ENCODE peak calls at places on chromosomes 13 and 19, in eight cellular contexts. One of them, this sample, is unnamed. For H3K4me1, the result is how much of the 10 kb centered on the place peaks cover.

GRCh38 chr19:6813659-6814058 is 41.2 kb downstream of the VAV1 start:
- DNase-seq in PC-9: no peak
- DNase-seq in colonic mucosa: no peak
- DNase-seq in A549: no peak
- DNase-seq in OCI-LY7: no peak
- DNase-seq in stomach: no peak
- DNase-seq in transverse colon: no peak
- DNase-seq in Panc1: no peak
- DNase-seq in this sample: no peak

GRCh38 chr19:37725181-37725580 is 5.6 kb upstream of the ZNF607 start:
- DNase-seq in PC-9: no peak
- DNase-seq in colonic mucosa: no peak
- DNase-seq in A549: no peak
- DNase-seq in OCI-LY7: no peak
- DNase-seq in stomach: no peak
- DNase-seq in transverse colon: no peak
- DNase-seq in Panc1: no peak
- DNase-seq in this sample: no peak

GRCh38 chr13:51152713-51153112 is 41.6 kb upstream of the C13orf42 start:
- DNase-seq in PC-9: no peak
- DNase-seq in colonic mucosa: no peak
- DNase-seq in A549: no peak
- DNase-seq in OCI-LY7: no peak
- DNase-seq in stomach: no peak
- DNase-seq in transverse colon: no peak
- DNase-seq in Panc1: no peak
- DNase-seq in this sample: no peak

GRCh38 chr19:8835446-8835845 is 3.3 kb downstream of the MBD3L1 start:
- DNase-seq in PC-9: no peak
- DNase-seq in colonic mucosa: no peak
- DNase-seq in A549: no peak
- DNase-seq in OCI-LY7: no peak
- DNase-seq in stomach: no peak
- DNase-seq in transverse colon: no peak
- DNase-seq in Panc1: no peak
- DNase-seq in this sample: no peak

GRCh38 chr13:90362718-90363117 is 984.8 kb upstream of the MIR17HG start:
- DNase-seq in PC-9: no peak
- DNase-seq in colonic mucosa: no peak
- DNase-seq in A549: peak
- DNase-seq in OCI-LY7: no peak
- DNase-seq in stomach: no peak
- DNase-seq in transverse colon: no peak
- DNase-seq in Panc1: no peak
- DNase-seq in this sample: no peak

GRCh38 chr19:32333227-32333626 is 12.2 kb upstream of the ZNF507 start:
- DNase-seq in PC-9: no peak
- DNase-seq in colonic mucosa: no peak
- DNase-seq in A549: no peak
- DNase-seq in OCI-LY7: no peak
- DNase-seq in stomach: no peak
- DNase-seq in transverse colon: no peak
- DNase-seq in Panc1: no peak
- DNase-seq in this sample: no peak

GRCh38 chr13:44795176-44795575 is 194.1 kb downstream of the NUFIP1 start:
- DNase-seq in PC-9: no peak
- DNase-seq in colonic mucosa: no peak
- DNase-seq in A549: no peak
- DNase-seq in OCI-LY7: no peak
- DNase-seq in stomach: no peak
- DNase-seq in transverse colon: no peak
- DNase-seq in Panc1: no peak
- DNase-seq in this sample: no peak

GRCh38 chr19:56751078-56751489 is 79.5 kb upstream of the ZNF835 start:
- DNase-seq in PC-9: no peak
- DNase-seq in colonic mucosa: no peak
- DNase-seq in A549: no peak
- DNase-seq in OCI-LY7: no peak
- DNase-seq in stomach: no peak
- DNase-seq in transverse colon: no peak
- DNase-seq in Panc1: no peak
- DNase-seq in this sample: no peak

GRCh38 chr13:98485561-98485960 is 91.3 kb downstream of the STK24 start:
- DNase-seq in PC-9: no peak
- DNase-seq in colonic mucosa: no peak
- DNase-seq in A549: no peak
- DNase-seq in OCI-LY7: no peak
- DNase-seq in stomach: no peak
- DNase-seq in transverse colon: no peak
- DNase-seq in Panc1: no peak
- DNase-seq in this sample: no peak

GRCh38 chr19:46368116-46368515 is 21.2 kb downstream of the PPP5C start:
- DNase-seq in PC-9: no peak
- DNase-seq in colonic mucosa: no peak
- DNase-seq in A549: no peak
- DNase-seq in OCI-LY7: no peak
- DNase-seq in stomach: no peak
- DNase-seq in transverse colon: no peak
- DNase-seq in Panc1: no peak
- DNase-seq in this sample: no peak

GRCh38 chr19:11381535-11382369 is 2.4 kb downstream of the EPOR start:
- DNase-seq in PC-9: no peak
- DNase-seq in colonic mucosa: peak
- DNase-seq in A549: peak
- DNase-seq in OCI-LY7: peak
- DNase-seq in stomach: peak
- DNase-seq in transverse colon: peak
- DNase-seq in Panc1: no peak
- DNase-seq in this sample: peak

GRCh38 chr19:11538232-11539036 is at the start of gene CNN1:
- DNase-seq in PC-9: no peak
- DNase-seq in colonic mucosa: no peak
- DNase-seq in A549: no peak
- DNase-seq in OCI-LY7: no peak
- DNase-seq in stomach: peak
- DNase-seq in transverse colon: peak
- DNase-seq in Panc1: no peak
- DNase-seq in this sample: peak

GRCh38 chr13:26616126-26616525 is 58.6 kb downstream of the WASF3 start:
- DNase-seq in PC-9: no peak
- DNase-seq in colonic mucosa: no peak
- DNase-seq in A549: no peak
- DNase-seq in OCI-LY7: no peak
- DNase-seq in stomach: no peak
- DNase-seq in transverse colon: no peak
- DNase-seq in Panc1: no peak
- DNase-seq in this sample: no peak

GRCh38 chr19:42284066-42284501 is 15.0 kb downstream of the CIC start:
- DNase-seq in PC-9: no peak
- DNase-seq in colonic mucosa: peak
- DNase-seq in A549: peak
- DNase-seq in OCI-LY7: peak
- DNase-seq in stomach: peak
- DNase-seq in transverse colon: peak
- DNase-seq in Panc1: no peak
- DNase-seq in this sample: peak

GRCh38 chr19:44925114-44925891 is 10.9 kb downstream of the APOC1 start:
- DNase-seq in PC-9: peak
- DNase-seq in colonic mucosa: peak
- DNase-seq in A549: no peak
- DNase-seq in OCI-LY7: no peak
- DNase-seq in stomach: peak
- DNase-seq in transverse colon: peak
- DNase-seq in Panc1: no peak
- DNase-seq in this sample: no peak

GRCh38 chr19:37227996-37228395 is 10.0 kb downstream of the ZNF383 start:
- DNase-seq in PC-9: no peak
- DNase-seq in colonic mucosa: no peak
- DNase-seq in A549: peak
- DNase-seq in OCI-LY7: peak
- DNase-seq in stomach: no peak
- DNase-seq in transverse colon: no peak
- DNase-seq in Panc1: no peak
- DNase-seq in this sample: peak

GRCh38 chr13:93727301-93728141 is 500.9 kb downstream of the GPC6 start:
- DNase-seq in PC-9: no peak
- DNase-seq in colonic mucosa: no peak
- DNase-seq in A549: no peak
- DNase-seq in OCI-LY7: no peak
- DNase-seq in stomach: no peak
- DNase-seq in transverse colon: no peak
- DNase-seq in Panc1: no peak
- DNase-seq in this sample: no peak

GRCh38 chr13:76223999-76224398 is 587.9 kb downstream of the LMO7 start:
- DNase-seq in PC-9: no peak
- DNase-seq in colonic mucosa: no peak
- DNase-seq in A549: no peak
- DNase-seq in OCI-LY7: no peak
- DNase-seq in stomach: no peak
- DNase-seq in transverse colon: no peak
- DNase-seq in Panc1: no peak
- DNase-seq in this sample: no peak

DNA sequence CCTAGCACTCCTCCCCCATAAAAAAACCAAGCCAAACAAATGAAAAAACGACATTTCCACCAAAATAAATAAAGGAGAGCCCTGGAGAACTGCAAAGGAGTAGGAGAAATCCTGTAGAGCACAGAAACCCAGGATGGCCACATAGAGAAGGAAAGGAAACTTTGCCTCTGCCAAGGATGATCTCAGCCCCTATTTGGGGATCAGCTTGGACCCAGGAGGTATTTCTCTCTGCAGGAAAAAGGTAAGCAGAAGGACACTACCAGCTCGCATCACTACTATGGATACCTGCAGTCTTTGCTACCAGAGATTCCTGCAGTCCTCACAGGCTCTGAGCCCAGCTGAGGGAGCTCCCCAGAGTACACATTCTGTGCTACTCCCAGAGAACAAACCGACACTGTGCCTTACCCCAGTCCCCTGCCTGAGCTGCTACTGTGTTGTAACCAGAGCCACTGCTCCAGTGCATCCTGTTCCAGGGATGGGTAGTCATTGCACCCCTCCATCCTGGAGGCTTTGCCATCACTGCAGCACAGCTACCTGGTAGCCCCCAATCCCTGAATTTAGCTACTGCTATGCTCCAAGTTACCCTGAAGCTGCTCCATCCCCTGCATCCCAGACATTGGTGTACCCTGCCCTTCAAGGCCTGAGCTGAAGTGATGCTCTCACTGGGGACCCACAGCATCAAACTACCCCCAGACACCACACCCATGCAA is 41.7 kb downstream of the VWA8 start:
- DNase-seq in PC-9: no peak
- DNase-seq in colonic mucosa: no peak
- DNase-seq in A549: no peak
- DNase-seq in OCI-LY7: peak
- DNase-seq in stomach: no peak
- DNase-seq in transverse colon: no peak
- DNase-seq in Panc1: no peak
- DNase-seq in this sample: no peak
- H3K4me1 ChIP-seq in PC-9: under half
- H3K4me1 ChIP-seq in colonic mucosa: under half
- H3K4me1 ChIP-seq in A549: under half
- H3K4me1 ChIP-seq in OCI-LY7: half or more
- H3K4me1 ChIP-seq in stomach: under half
- H3K4me1 ChIP-seq in transverse colon: under half
- H3K4me1 ChIP-seq in Panc1: under half
- H3K4me1 ChIP-seq in this sample: under half

DNA sequence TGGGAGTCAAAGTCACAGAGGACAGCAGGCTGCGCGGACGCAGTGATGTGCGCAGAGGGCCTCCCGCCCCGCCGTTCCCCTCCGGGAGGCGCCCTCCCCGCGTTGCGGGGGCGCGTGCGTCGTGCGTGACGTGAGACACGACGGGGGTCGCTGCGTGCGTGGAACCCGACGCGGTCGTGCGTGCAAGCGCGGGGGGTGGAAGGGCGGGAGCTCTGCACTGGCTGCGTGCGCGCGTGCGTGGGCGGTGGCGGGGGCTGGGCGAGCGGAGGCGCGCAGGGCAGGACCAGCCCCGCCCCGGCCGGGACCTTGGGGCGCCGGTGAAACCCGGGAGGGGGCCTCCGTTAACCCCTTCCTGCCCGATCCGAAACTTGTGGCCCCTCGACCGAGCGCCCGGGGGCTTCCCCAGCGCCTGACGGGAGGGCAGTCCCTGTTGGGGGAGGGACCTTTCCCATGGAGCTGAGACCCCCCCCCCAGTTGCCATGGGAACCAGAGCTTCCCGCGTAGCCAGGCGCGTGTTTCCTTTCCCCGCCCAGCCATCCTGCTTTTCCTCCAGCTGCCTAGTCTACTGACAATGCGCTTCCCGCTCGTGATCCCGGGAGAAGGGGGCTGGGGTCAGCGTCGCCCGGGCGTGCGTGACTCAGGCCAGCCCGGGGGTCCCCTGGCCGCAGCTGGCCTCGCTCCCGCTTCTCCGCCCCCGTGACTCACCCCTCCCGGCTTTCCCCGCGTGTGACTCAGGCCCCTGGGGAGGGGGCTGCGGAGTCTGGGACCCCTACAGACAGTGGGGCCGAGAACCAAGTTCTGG is 7.3 kb upstream of the HOOK2 start:
- DNase-seq in PC-9: no peak
- DNase-seq in colonic mucosa: peak
- DNase-seq in A549: peak
- DNase-seq in OCI-LY7: peak
- DNase-seq in stomach: peak
- DNase-seq in transverse colon: peak
- DNase-seq in Panc1: no peak
- DNase-seq in this sample: peak
- TF ChIP-seq CTCF in PC-9: no peak
- TF ChIP-seq CTCF in colonic mucosa: no peak
- TF ChIP-seq CTCF in A549: no peak
- TF ChIP-seq CTCF in OCI-LY7: peak
- TF ChIP-seq CTCF in stomach: no peak
- TF ChIP-seq CTCF in transverse colon: no peak
- TF ChIP-seq CTCF in Panc1: no peak
- TF ChIP-seq CTCF in this sample: no peak

DNA sequence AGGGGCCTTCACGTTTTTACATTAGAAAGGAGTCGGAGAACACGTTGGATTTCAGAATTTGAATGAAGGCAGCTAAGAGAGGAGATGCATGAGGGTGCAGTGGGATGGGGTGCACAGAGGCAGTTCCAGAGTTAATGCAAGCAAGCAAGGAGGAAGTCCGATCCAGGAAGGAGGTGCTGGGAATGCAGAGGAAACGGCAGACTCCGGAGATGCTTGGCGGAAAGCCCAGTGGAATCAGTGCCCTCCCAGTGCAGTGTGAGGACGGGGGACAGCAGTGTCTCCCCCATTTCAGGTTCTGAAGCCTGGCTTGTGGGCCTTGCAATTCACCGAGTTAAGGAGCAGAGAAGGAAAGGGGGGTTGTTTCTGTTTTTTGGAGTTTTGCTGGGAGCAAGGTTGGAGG is 100.4 kb downstream of the COL4A2 start:
- DNase-seq in PC-9: no peak
- DNase-seq in colonic mucosa: peak
- DNase-seq in A549: no peak
- DNase-seq in OCI-LY7: no peak
- DNase-seq in stomach: no peak
- DNase-seq in transverse colon: no peak
- DNase-seq in Panc1: no peak
- DNase-seq in this sample: no peak
- H3K4me1 ChIP-seq in PC-9: under half
- H3K4me1 ChIP-seq in colonic mucosa: under half
- H3K4me1 ChIP-seq in A549: under half
- H3K4me1 ChIP-seq in OCI-LY7: under half
- H3K4me1 ChIP-seq in stomach: under half
- H3K4me1 ChIP-seq in transverse colon: under half
- H3K4me1 ChIP-seq in Panc1: under half
- H3K4me1 ChIP-seq in this sample: under half

GRCh38 chr13:20990910-20991525 is 70.4 kb downstream of the LATS2 start:
- DNase-seq in PC-9: no peak
- DNase-seq in colonic mucosa: no peak
- DNase-seq in A549: no peak
- DNase-seq in OCI-LY7: no peak
- DNase-seq in stomach: no peak
- DNase-seq in transverse colon: no peak
- DNase-seq in Panc1: no peak
- DNase-seq in this sample: no peak
- TF ChIP-seq CTCF in PC-9: no peak
- TF ChIP-seq CTCF in colonic mucosa: no peak
- TF ChIP-seq CTCF in A549: no peak
- TF ChIP-seq CTCF in OCI-LY7: no peak
- TF ChIP-seq CTCF in stomach: no peak
- TF ChIP-seq CTCF in transverse colon: no peak
- TF ChIP-seq CTCF in Panc1: no peak
- TF ChIP-seq CTCF in this sample: no peak

This sample was measured in Caco-2.